ENCODE peak calls at places on chromosomes 13 and 19, in four cellular contexts. One of them, this sample, is unnamed.

GRCh38 chr13:26575244-26575643 is 17.8 kb downstream of the WASF3 start:
- DNase-seq in H1: no peak
- DNase-seq in IMR-90: peak
- DNase-seq in H9: no peak
- DNase-seq in this sample: no peak

GRCh38 chr13:67183151-67183550 is 47.0 kb downstream of the PCDH9 start:
- DNase-seq in H1: no peak
- DNase-seq in IMR-90: no peak
- DNase-seq in H9: no peak
- DNase-seq in this sample: no peak

GRCh38 chr13:64054306-64054705 is 2638.7 kb upstream of the PCDH20 start:
- DNase-seq in H1: no peak
- DNase-seq in IMR-90: no peak
- DNase-seq in H9: no peak
- DNase-seq in this sample: no peak

GRCh38 chr13:32837307-32837972 is 178.8 kb upstream of the KL start:
- DNase-seq in H1: peak
- DNase-seq in IMR-90: no peak
- DNase-seq in H9: no peak
- DNase-seq in this sample: no peak

GRCh38 chr13:80486407-80486806 is 145.5 kb upstream of the SPRY2 start:
- DNase-seq in H1: no peak
- DNase-seq in IMR-90: no peak
- DNase-seq in H9: no peak
- DNase-seq in this sample: no peak

GRCh38 chr19:42242071-42242511 is 311 bp downstream of the GSK3A start:
- DNase-seq in H1: no peak
- DNase-seq in IMR-90: no peak
- DNase-seq in H9: no peak
- DNase-seq in this sample: no peak

GRCh38 chr13:114067886-114068722 is 64.3 kb downstream of the RASA3 start:
- DNase-seq in H1: no peak
- DNase-seq in IMR-90: no peak
- DNase-seq in H9: no peak
- DNase-seq in this sample: no peak

GRCh38 chr19:48455171-48455907 is at the start of gene KCNJ14:
- DNase-seq in H1: no peak
- DNase-seq in IMR-90: no peak
- DNase-seq in H9: no peak
- DNase-seq in this sample: no peak

GRCh38 chr13:76632388-76633044 is 253.7 kb downstream of the KCTD12 start:
- DNase-seq in H1: no peak
- DNase-seq in IMR-90: no peak
- DNase-seq in H9: peak
- DNase-seq in this sample: no peak

GRCh38 chr13:30133976-30134375 is 173.4 kb downstream of the KATNAL1 start:
- DNase-seq in H1: no peak
- DNase-seq in IMR-90: no peak
- DNase-seq in H9: no peak
- DNase-seq in this sample: no peak

GRCh38 chr13:111503376-111503775 is 182.9 kb downstream of the TEX29 start:
- DNase-seq in H1: no peak
- DNase-seq in IMR-90: no peak
- DNase-seq in H9: no peak
- DNase-seq in this sample: no peak

GRCh38 chr19:51294211-51294976 is 17.1 kb upstream of the IGLON5 start:
- DNase-seq in H1: peak
- DNase-seq in IMR-90: no peak
- DNase-seq in H9: peak
- DNase-seq in this sample: no peak

GRCh38 chr19:2549701-2550191 is 73.8 kb downstream of the GADD45B start:
- DNase-seq in H1: no peak
- DNase-seq in IMR-90: peak
- DNase-seq in H9: no peak
- DNase-seq in this sample: no peak

GRCh38 chr13:88617176-88617575 is 946.0 kb downstream of the SLITRK5 start:
- DNase-seq in H1: no peak
- DNase-seq in IMR-90: no peak
- DNase-seq in H9: no peak
- DNase-seq in this sample: no peak

GRCh38 chr13:20431687-20432384 is 93.8 kb downstream of the CRYL1 start:
- DNase-seq in H1: no peak
- DNase-seq in IMR-90: no peak
- DNase-seq in H9: no peak
- DNase-seq in this sample: no peak

GRCh38 chr19:1250374-1251232 is 2.2 kb downstream of the MIDN start:
- DNase-seq in H1: no peak
- DNase-seq in IMR-90: peak
- DNase-seq in H9: no peak
- DNase-seq in this sample: peak

GRCh38 chr19:2032296-2032941 is 16.9 kb upstream of the BTBD2 start:
- DNase-seq in H1: peak
- DNase-seq in IMR-90: peak
- DNase-seq in H9: peak
- DNase-seq in this sample: no peak

DNA sequence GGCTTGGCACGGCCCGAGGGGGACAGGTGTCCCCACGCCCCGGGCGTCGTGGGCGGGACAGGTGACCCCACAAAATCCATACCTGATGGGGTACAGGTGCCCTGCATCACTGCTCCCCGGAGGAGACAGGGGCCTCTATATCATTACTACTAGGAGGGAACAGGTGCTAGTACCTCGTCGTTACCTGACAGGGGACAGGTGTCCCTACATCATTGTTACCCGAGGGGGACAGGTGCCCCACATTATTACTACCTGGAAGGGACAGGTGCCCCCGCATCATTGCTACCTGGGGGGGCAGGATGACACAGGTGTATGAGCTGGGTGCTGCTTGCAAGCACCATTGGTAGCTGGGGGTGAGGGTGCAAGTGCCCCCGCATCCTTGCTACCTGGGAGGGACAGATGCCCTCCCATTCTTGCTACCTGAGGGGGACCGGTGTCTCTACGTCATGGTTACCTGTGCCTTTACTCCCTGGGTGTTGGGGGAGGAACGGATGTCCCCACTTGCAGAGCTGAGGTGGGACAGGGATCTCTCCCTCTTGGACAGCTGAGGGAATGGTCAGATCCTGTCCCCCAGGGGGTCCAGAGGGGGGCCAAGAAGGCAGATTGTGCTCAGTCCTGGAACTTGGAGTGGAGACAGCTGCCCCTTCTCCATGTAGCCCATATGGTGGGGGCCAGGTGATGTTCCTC is 618 bp downstream of the CRTC1 start:
- DNase-seq in H1: no peak
- DNase-seq in IMR-90: no peak
- DNase-seq in H9: peak
- DNase-seq in this sample: no peak
- H3K4ac ChIP-seq in H1: peak
- H3K4ac ChIP-seq in IMR-90: peak
- H3K4ac ChIP-seq in H9: no peak
- H3K4ac ChIP-seq in this sample: peak

GRCh38 chr13:110448677-110449076 is 112.8 kb downstream of the RAB20 start:
- DNase-seq in H1: no peak
- DNase-seq in IMR-90: no peak
- DNase-seq in H9: no peak
- DNase-seq in this sample: no peak

GRCh38 chr13:110450016-110450900 is 111.3 kb downstream of the RAB20 start:
- DNase-seq in H1: no peak
- DNase-seq in IMR-90: no peak
- DNase-seq in H9: no peak
- DNase-seq in this sample: no peak

GRCh38 chr13:110448230-110448629 is 113.3 kb downstream of the RAB20 start:
- DNase-seq in H1: no peak
- DNase-seq in IMR-90: peak
- DNase-seq in H9: no peak
- DNase-seq in this sample: no peak

GRCh38 chr13:110450941-110451340 is 110.6 kb downstream of the RAB20 start:
- DNase-seq in H1: no peak
- DNase-seq in IMR-90: no peak
- DNase-seq in H9: no peak
- DNase-seq in this sample: no peak

DNA sequence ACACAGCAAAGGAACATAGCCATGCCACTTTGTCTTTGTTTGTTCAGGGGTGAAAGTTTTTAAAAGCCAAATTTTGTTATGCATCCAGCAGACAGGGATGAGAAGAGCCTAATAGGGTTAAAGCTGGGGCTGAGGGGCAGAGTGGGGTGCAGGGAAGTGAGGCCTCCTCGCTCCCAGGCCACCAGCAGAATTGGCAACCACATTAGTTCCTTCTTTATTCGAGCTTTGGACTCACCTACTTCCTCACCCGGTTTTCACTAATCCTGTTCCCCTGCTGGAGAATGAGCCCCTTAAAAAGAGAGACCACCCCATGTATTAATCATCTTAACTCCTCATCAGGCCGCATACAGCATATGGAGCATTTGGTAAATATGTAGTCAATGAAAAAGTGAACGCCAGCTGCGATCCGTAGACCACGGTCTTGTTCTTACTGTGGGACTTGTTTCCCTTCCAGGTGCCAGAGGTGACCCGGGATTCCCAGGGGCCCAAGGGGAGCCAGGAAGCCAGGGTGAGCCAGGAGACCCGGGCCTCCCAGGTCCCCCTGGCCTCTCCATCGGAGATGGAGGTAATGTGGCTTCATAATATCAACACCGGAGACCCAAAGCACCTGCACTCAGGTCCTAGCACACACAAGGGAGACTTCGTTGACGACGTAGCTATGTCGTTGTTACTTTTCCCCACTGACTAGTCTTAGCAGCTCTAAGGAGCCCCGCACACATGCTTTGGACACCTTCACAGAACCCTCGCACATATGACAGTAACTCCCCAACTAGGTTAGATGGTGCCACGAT is 112.1 kb downstream of the RAB20 start:
- DNase-seq in H1: no peak
- DNase-seq in IMR-90: no peak
- DNase-seq in H9: no peak
- DNase-seq in this sample: no peak
- H3K4ac ChIP-seq in H1: no peak
- H3K4ac ChIP-seq in IMR-90: peak
- H3K4ac ChIP-seq in H9: no peak
- H3K4ac ChIP-seq in this sample: no peak

GRCh38 chr19:16888629-16889371 is at the start of gene F2RL3:
- DNase-seq in H1: no peak
- DNase-seq in IMR-90: peak
- DNase-seq in H9: no peak
- DNase-seq in this sample: no peak
- H3K4ac ChIP-seq in H1: no peak
- H3K4ac ChIP-seq in IMR-90: no peak
- H3K4ac ChIP-seq in H9: no peak
- H3K4ac ChIP-seq in this sample: no peak

GRCh38 chr19:49876422-49877019 is 634 bp downstream of the AKT1S1 start:
- DNase-seq in H1: peak
- DNase-seq in IMR-90: peak
- DNase-seq in H9: peak
- DNase-seq in this sample: peak
- H3K4ac ChIP-seq in H1: peak
- H3K4ac ChIP-seq in IMR-90: peak
- H3K4ac ChIP-seq in H9: no peak
- H3K4ac ChIP-seq in this sample: peak

DNA sequence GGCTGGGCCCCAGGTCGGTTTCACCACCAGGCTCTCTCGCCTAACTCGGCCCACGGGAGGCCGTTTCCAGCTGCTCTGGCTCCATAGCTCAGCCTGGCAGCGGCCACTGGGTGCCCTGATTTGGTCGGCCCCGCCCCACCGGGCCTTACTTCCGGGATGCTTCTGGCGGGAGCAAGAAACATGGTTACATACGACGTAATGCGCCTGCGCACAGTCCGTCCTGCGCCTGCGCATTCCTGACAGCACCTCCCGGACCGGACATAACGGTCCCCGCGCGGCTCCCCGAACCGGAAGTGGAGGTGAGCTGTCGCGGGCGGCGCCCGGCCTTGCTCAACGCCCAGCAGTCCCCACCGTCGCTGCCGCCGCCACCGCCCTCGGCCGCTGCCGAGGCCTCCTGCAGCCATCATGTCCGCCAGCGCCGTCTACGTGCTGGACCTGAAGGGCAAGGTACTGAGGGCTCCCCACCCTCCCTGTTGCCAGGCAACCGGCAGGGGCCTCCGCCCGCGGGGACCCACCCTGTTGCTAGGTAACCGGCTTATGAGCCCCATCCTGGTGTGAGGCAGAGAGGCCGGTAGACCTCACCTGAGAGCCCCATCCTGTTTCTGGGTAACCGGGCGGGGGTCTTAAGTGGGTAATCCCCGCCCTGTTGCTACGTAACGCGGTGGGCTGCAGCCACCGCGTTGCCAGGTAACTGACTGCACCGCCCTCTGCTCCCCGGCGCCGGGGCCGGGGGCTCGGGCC is at the start of gene AP1M1:
- DNase-seq in H1: peak
- DNase-seq in IMR-90: peak
- DNase-seq in H9: peak
- DNase-seq in this sample: peak
- H3K4ac ChIP-seq in H1: peak
- H3K4ac ChIP-seq in IMR-90: peak
- H3K4ac ChIP-seq in H9: no peak
- H3K4ac ChIP-seq in this sample: no peak

GRCh38 chr19:46620267-46620666 is 4.6 kb downstream of the PTGIR start:
- DNase-seq in H1: no peak
- DNase-seq in IMR-90: no peak
- DNase-seq in H9: no peak
- DNase-seq in this sample: no peak
- H3K4ac ChIP-seq in H1: no peak
- H3K4ac ChIP-seq in IMR-90: peak
- H3K4ac ChIP-seq in H9: no peak
- H3K4ac ChIP-seq in this sample: no peak

GRCh38 chr13:54092686-54093085 is 1064.1 kb downstream of the OLFM4 start:
- DNase-seq in H1: no peak
- DNase-seq in IMR-90: no peak
- DNase-seq in H9: no peak
- DNase-seq in this sample: no peak
- H3K4ac ChIP-seq in H1: no peak
- H3K4ac ChIP-seq in IMR-90: no peak
- H3K4ac ChIP-seq in H9: no peak
- H3K4ac ChIP-seq in this sample: no peak

GRCh38 chr19:8001651-8001994 is 3.8 kb downstream of the ELAVL1 start:
- DNase-seq in H1: no peak
- DNase-seq in IMR-90: no peak
- DNase-seq in H9: no peak
- DNase-seq in this sample: no peak
- H3K4ac ChIP-seq in H1: no peak
- H3K4ac ChIP-seq in IMR-90: no peak
- H3K4ac ChIP-seq in H9: no peak
- H3K4ac ChIP-seq in this sample: no peak

GRCh38 chr19:11887618-11888531 is at the start of gene ZNF69:
- DNase-seq in H1: peak
- DNase-seq in IMR-90: peak
- DNase-seq in H9: peak
- DNase-seq in this sample: peak
- H3K4ac ChIP-seq in H1: peak
- H3K4ac ChIP-seq in IMR-90: peak
- H3K4ac ChIP-seq in H9: peak
- H3K4ac ChIP-seq in this sample: peak